ENCODE peak calls at places on chromosomes 4 and X, in nine cellular contexts. N is lower lobe of right lung, F is activated B cell treated with CpG ODN at 0.5 μM for 24 hours, G is nephron progenitor cell, V is foreskin keratinocyte, M is endothelial cell, U is AG09309, A is fibroblast of mammary gland, P is fibroblast of pulmonary artery. D is an unnamed sample.

GRCh38 chr4:53899544-53900274 is 164.7 kb downstream of the CHIC2 start:
- DNase-seq in A (peak; percentile 95), U (peak; percentile 83), F (no peak), M (no peak), G (no peak), N (no peak), V (no peak), P (peak; percentile 94), D (no peak)

GRCh38 chr4:75985116-75985515 is 5.6 kb downstream of the SDAD1 start:
- DNase-seq in U (peak; percentile 51), V (peak; percentile 91), A (peak; percentile 99), G (no peak), N (no peak), F (no peak), P (peak; percentile 66), M (no peak), D (no peak)

GRCh38 chr4:146442801-146443200 is 78.9 kb downstream of the SLC10A7 start:
- DNase-seq in A (peak; percentile 70), F (no peak), M (no peak), P (peak; percentile 49), G (no peak), N (no peak), U (peak; percentile 21), V (peak; percentile 72), D (no peak)

GRCh38 chrX:18173494-18174180 is 47.0 kb downstream of the BEND2 start:
- DNase-seq in V (no peak), P (no peak), F (no peak), A (no peak), M (no peak), G (no peak), U (no peak), N (no peak), D (no peak)

GRCh38 chrX:15151267-15152196 is 118.4 kb downstream of the ASB9 start:
- DNase-seq in U (no peak), A (no peak), M (no peak), N (no peak), V (peak; percentile 35), G (no peak), F (no peak), P (no peak), D (no peak)

GRCh38 chr4:122662701-122663100 is 41.8 kb upstream of the IL21 start:
- DNase-seq in F (no peak), P (no peak), V (no peak), U (no peak), A (no peak), G (no peak), M (no peak), N (no peak), D (no peak)

GRCh38 chr4:138438608-138439007 is 196.5 kb upstream of the SLC7A11 start:
- DNase-seq in P (peak; percentile 17), G (peak; percentile 1), F (no peak), M (no peak), A (no peak), U (no peak), N (no peak), V (no peak), D (no peak)

GRCh38 chr4:25856756-25857155 is 6.0 kb downstream of the SEL1L3 start:
- DNase-seq in G (no peak), U (no peak), A (peak; percentile 46), F (no peak), V (no peak), M (no peak), P (peak; percentile 86), N (no peak), D (no peak)

GRCh38 chrX:95427389-95427788 is 1257.3 kb upstream of the DIAPH2 start:
- DNase-seq in A (peak; percentile 25), M (no peak), G (no peak), U (no peak), V (peak; percentile 54), F (no peak), N (no peak), P (no peak), D (no peak)

GRCh38 chrX:108246304-108246954 is 154.9 kb downstream of the ATG4A start:
- DNase-seq in N (no peak), A (no peak), P (no peak), V (no peak), F (no peak), G (no peak), M (no peak), U (no peak), D (no peak)

GRCh38 chrX:112698946-112699345 is 19.2 kb upstream of the LHFPL1 start:
- DNase-seq in V (no peak), F (no peak), A (no peak), N (no peak), M (no peak), G (no peak), P (no peak), U (no peak), D (no peak)

GRCh38 chr4:77734928-77735327 is 84.2 kb downstream of the CNOT6L start:
- DNase-seq in U (peak; percentile 46), G (no peak), N (no peak), M (no peak), F (no peak), A (peak; percentile 63), P (peak; percentile 50), V (peak; percentile 32), D (peak; percentile 34)

GRCh38 chr4:127997534-127998388 is 32.6 kb downstream of the ABHD18 start:
- DNase-seq in G (no peak), M (no peak), P (peak; percentile 64), F (no peak), V (peak; percentile 71), A (peak; percentile 57), N (no peak), U (peak; percentile 14), D (peak; percentile 56)

GRCh38 chrX:9842541-9842940 is 56.3 kb downstream of the SHROOM2 start:
- DNase-seq in U (no peak), G (peak; percentile 18), V (no peak), M (no peak), P (no peak), A (no peak), N (no peak), F (no peak), D (no peak)

GRCh38 chrX:36199926-36200325 is 280.4 kb downstream of the CFAP47 start:
- DNase-seq in P (no peak), U (no peak), G (no peak), N (no peak), V (no peak), M (no peak), F (no peak), A (no peak), D (no peak)

GRCh38 chr4:141853091-141853734 is 216.8 kb downstream of the IL15 start:
- DNase-seq in M (no peak), A (peak; percentile 2), P (no peak), V (peak; percentile 94), G (no peak), F (no peak), U (no peak), N (no peak), D (no peak)

GRCh38 chr4:81698536-81698935 is 226.8 kb upstream of the RASGEF1B start:
- DNase-seq in G (peak; percentile 17), M (no peak), P (no peak), V (no peak), A (no peak), U (no peak), F (no peak), N (no peak), D (no peak)

DNA sequence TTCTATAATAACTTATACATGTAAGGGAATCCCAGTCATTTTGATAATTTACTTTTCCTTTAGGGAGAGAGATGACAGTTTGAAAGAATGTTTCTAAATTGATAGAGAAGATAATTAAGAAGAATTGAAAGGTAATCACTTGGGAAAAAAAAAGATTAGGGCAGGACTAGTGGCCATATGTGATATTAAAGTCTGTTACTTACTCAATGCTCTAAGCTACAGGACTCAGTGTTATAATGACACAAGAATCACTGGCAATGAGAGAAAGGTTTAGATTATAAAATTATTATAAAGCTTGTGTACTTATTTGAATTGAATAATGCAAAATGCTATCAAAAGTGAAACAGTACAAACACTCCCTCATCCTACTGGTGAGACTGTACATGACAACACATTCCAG is 265.3 kb downstream of the BANK1 start:
- DNase-seq in G (no peak), N (no peak), M (no peak), A (no peak), U (no peak), V (no peak), P (no peak), F (no peak), D (no peak)
- TF ChIP-seq CTCF in G (peak; percentile 22), N (no peak), M (peak; percentile 30), A (no peak), U (no peak), V (peak; percentile 23), P (no peak), F (no peak), D (no peak)

GRCh38 chrX:142084611-142085010 is 120.5 kb downstream of the MAGEC2 start:
- DNase-seq in G (no peak), M (no peak), P (peak; percentile 2), N (no peak), U (no peak), V (no peak), F (no peak), A (no peak), D (no peak)

GRCh38 chrX:142089193-142089592 is 115.9 kb downstream of the MAGEC2 start:
- DNase-seq in F (no peak), V (no peak), P (peak; percentile 44), U (no peak), N (no peak), M (no peak), A (peak; percentile 8), G (no peak), D (no peak)
- TF ChIP-seq CTCF in F (no peak), V (no peak), P (peak; percentile 49), U (no peak), N (peak; percentile 33), M (no peak), A (peak; percentile 19), G (peak; percentile 12), D (no peak)

GRCh38 chr4:4667643-4668081 is 125.8 kb upstream of the STX18 start:
- DNase-seq in F (no peak), A (no peak), P (no peak), U (no peak), G (no peak), N (no peak), V (no peak), M (no peak), D (no peak)
- TF ChIP-seq CTCF in F (no peak), A (no peak), P (no peak), U (no peak), G (no peak), N (no peak), V (no peak), M (no peak), D (no peak)

GRCh38 chrX:21384178-21384577 is 10.0 kb downstream of the CNKSR2 start:
- DNase-seq in A (no peak), V (no peak), P (no peak), G (no peak), F (no peak), M (no peak), N (no peak), U (no peak), D (no peak)

GRCh38 chrX:21382715-21383114 is 8.5 kb downstream of the CNKSR2 start:
- DNase-seq in N (no peak), A (no peak), G (no peak), M (no peak), P (peak; percentile 2), V (no peak), F (no peak), U (no peak), D (no peak)

DNA sequence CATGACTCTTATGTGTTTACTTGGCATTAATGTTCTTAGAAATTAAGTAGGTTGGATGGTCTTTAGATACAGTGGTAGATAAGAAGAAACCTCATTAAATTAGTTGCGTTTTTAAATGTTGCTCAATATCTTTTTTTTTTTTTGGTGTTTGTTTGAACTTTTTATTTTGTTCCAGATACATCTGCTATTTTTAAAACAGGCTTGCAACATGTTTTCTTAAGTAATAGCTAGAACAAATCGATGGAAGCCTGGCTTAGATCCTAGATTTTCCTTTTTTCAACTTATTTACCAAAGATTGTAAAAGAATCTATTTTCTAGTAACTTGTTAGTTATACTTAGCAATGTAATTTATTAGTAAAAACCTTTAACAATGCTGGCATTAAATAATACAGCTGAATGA is 9.3 kb downstream of the CNKSR2 start:
- DNase-seq in P (no peak), F (no peak), G (no peak), N (no peak), M (no peak), V (no peak), A (peak; percentile 9), U (no peak), D (no peak)
- TF ChIP-seq CTCF in P (no peak), F (no peak), G (no peak), N (no peak), M (no peak), V (no peak), A (no peak), U (no peak), D (no peak)